ENCODE peak calls at places on chromosome 13, in seven cellular contexts. X is esophagus squamous epithelium, C is cardiac muscle cell, M is SK-N-SH, P is aorta, O is thoracic aorta, D is heart right ventricle. R is an unnamed sample. For H3K27me3 and H3K4me1, the result is how much of the 10 kb centered on the place peaks cover.

GRCh38 chr13:31629085-31629785 is 110.1 kb upstream of the RXFP2 start:
- DNase-seq in C (peak), P (no peak), M (no peak), O (no peak), D (no peak), X (no peak), R (no peak)

GRCh38 chr13:48446454-48446853 is 33.5 kb upstream of the LPAR6 start:
- DNase-seq in M (no peak), X (no peak), C (peak), P (no peak), D (no peak), O (no peak), R (no peak)

GRCh38 chr13:109301711-109302110 is 484.7 kb downstream of the IRS2 start:
- DNase-seq in P (no peak), D (no peak), X (no peak), M (peak), O (no peak), C (no peak), R (no peak)

GRCh38 chr13:41222259-41222852 is 28.0 kb upstream of the KBTBD7 start:
- DNase-seq in P (no peak), X (no peak), C (peak), D (no peak), O (no peak), M (peak), R (peak)

GRCh38 chr13:20174656-20175405 is 14.0 kb upstream of the GJA3 start:
- DNase-seq in D (peak), X (peak), O (peak), C (peak), M (no peak), P (peak), R (no peak)

GRCh38 chr13:48636550-48636949 is 17.2 kb upstream of the CYSLTR2 start:
- DNase-seq in P (no peak), D (no peak), X (no peak), M (no peak), C (peak), O (no peak), R (no peak)

GRCh38 chr13:35630551-35631275 is 154.2 kb upstream of the MAB21L1 start:
- DNase-seq in X (no peak), M (peak), O (no peak), C (peak), P (no peak), D (no peak), R (no peak)

GRCh38 chr13:19927117-19927734 is 31.3 kb upstream of the ZMYM2 start:
- DNase-seq in X (no peak), O (no peak), D (no peak), M (no peak), P (no peak), C (peak), R (no peak)

GRCh38 chr13:105920375-105920774 is 615.1 kb downstream of the EFNB2 start:
- DNase-seq in D (no peak), C (peak), O (no peak), M (no peak), P (no peak), X (no peak), R (no peak)

GRCh38 chr13:44498969-44499368 is 77.2 kb downstream of the TSC22D1 start:
- DNase-seq in D (no peak), M (no peak), P (no peak), C (peak), O (no peak), X (no peak), R (no peak)

GRCh38 chr13:109869312-109870237 is 83.2 kb upstream of the IRS2 start:
- DNase-seq in M (peak), O (peak), P (peak), X (no peak), C (peak), D (peak), R (peak)

GRCh38 chr13:31209172-31209818 is 9.5 kb downstream of the B3GLCT start:
- DNase-seq in P (no peak), X (no peak), M (peak), D (peak), C (peak), O (no peak), R (no peak)

GRCh38 chr13:95212962-95213850 is 88.0 kb downstream of the ABCC4 start:
- DNase-seq in C (no peak), O (no peak), P (no peak), M (no peak), X (no peak), D (no peak), R (no peak)

GRCh38 chr13:36046672-36047071 is 84.5 kb downstream of the DCLK1 start:
- DNase-seq in C (no peak), M (no peak), X (no peak), O (no peak), P (no peak), D (no peak), R (no peak)

GRCh38 chr13:47480121-47480520 is 521.0 kb downstream of the SUCLA2 start:
- DNase-seq in P (no peak), O (no peak), D (no peak), X (no peak), C (peak), M (no peak), R (no peak)

GRCh38 chr13:82370306-82370705 is 1512.0 kb downstream of the SLITRK1 start:
- DNase-seq in O (no peak), M (no peak), P (no peak), C (no peak), D (no peak), X (no peak), R (no peak)

GRCh38 chr13:96542986-96543385 is 451.3 kb downstream of the OXGR1 start:
- DNase-seq in M (no peak), X (no peak), O (no peak), P (no peak), C (no peak), D (no peak), R (no peak)

GRCh38 chr13:85486663-85487062 is 312.6 kb downstream of the SLITRK6 start:
- DNase-seq in M (no peak), C (no peak), D (no peak), O (no peak), X (no peak), P (no peak), R (no peak)

GRCh38 chr13:29782798-29783197 is 67.6 kb downstream of the UBL3 start:
- DNase-seq in M (no peak), D (no peak), X (no peak), C (no peak), O (no peak), P (no peak), R (no peak)

GRCh38 chr13:106981050-106981449 is 413.1 kb upstream of the ARGLU1 start:
- DNase-seq in X (no peak), C (no peak), M (no peak), O (no peak), P (no peak), D (no peak), R (no peak)

GRCh38 chr13:75829874-75830273 is 193.7 kb downstream of the LMO7 start:
- DNase-seq in D (no peak), O (no peak), C (no peak), P (no peak), M (no peak), X (no peak), R (no peak)

GRCh38 chr13:111406636-111407035 is 86.2 kb downstream of the TEX29 start:
- DNase-seq in X (no peak), M (no peak), O (no peak), D (no peak), P (no peak), C (no peak), R (no peak)
- H3K27me3 ChIP-seq in X (under half), M (half or more), O (under half), D (half or more), P (under half), C (under half), R (under half)

GRCh38 chr13:23965346-23965745 is 68.0 kb upstream of the C1QTNF9B start:
- DNase-seq in C (no peak), O (no peak), X (no peak), P (no peak), D (no peak), M (no peak), R (no peak)

GRCh38 chr13:23963947-23964346 is 66.6 kb upstream of the C1QTNF9B start:
- DNase-seq in P (no peak), M (no peak), C (no peak), X (no peak), O (no peak), D (no peak), R (no peak)

GRCh38 chr13:23966691-23967615 is 69.7 kb upstream of the C1QTNF9B start:
- DNase-seq in C (peak), O (no peak), D (no peak), P (no peak), M (no peak), X (no peak), R (peak)

GRCh38 chr13:23963184-23963931 is 66.1 kb upstream of the C1QTNF9B start:
- DNase-seq in M (no peak), C (no peak), O (no peak), P (no peak), D (no peak), X (no peak), R (no peak)

GRCh38 chr13:23966221-23966690 is 69.0 kb upstream of the C1QTNF9B start:
- DNase-seq in D (no peak), C (no peak), M (no peak), P (no peak), O (no peak), X (no peak), R (no peak)
- H3K4me3 ChIP-seq in D (no peak), C (no peak), M (no peak), P (no peak), O (peak), X (no peak), R (peak)

GRCh38 chr13:33181264-33181663 is 104.3 kb downstream of the STARD13 start:
- DNase-seq in X (no peak), O (no peak), D (no peak), M (no peak), P (no peak), C (no peak), R (no peak)
- H3K4me1 ChIP-seq in X (under half), O (under half), D (half or more), M (under half), P (under half), C (under half), R (under half)

GRCh38 chr13:50124536-50125305 is 109.5 kb downstream of the KCNRG start:
- DNase-seq in X (no peak), O (peak), D (peak), P (no peak), C (peak), M (peak), R (peak)

GRCh38 chr13:50123515-50123861 is 108.2 kb downstream of the KCNRG start:
- DNase-seq in O (no peak), D (no peak), C (no peak), P (no peak), M (no peak), X (no peak), R (no peak)

GRCh38 chr13:50122465-50122864 is 107.2 kb downstream of the KCNRG start:
- DNase-seq in P (no peak), C (no peak), X (no peak), O (no peak), M (no peak), D (no peak), R (no peak)

GRCh38 chr13:50123862-50124535 is 108.8 kb downstream of the KCNRG start:
- DNase-seq in D (peak), P (peak), C (peak), M (no peak), X (peak), O (peak), R (no peak)

DNA sequence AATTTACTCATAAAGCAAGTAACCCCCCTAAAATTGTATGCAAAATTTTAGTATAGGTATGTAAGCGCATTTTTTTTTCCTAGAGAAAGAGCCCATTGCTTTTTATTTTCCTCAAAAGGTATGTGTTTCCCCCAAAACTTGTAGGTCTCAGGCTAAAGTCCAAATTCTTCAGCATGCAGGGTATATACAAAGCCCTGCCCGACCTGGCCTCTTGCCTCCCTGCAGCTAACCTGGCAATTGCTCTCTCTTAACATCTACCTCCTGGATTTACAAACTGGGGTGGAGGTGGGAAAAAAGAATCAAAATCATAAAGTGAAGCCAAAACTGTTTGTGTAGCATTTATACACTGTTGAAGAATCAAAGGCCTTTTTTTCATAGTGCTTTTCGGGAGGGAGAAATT is 107.8 kb downstream of the KCNRG start:
- DNase-seq in D (no peak), P (no peak), M (no peak), O (no peak), C (no peak), X (no peak), R (no peak)
- H3K27me3 ChIP-seq in D (under half), P (under half), M (under half), O (under half), C (half or more), X (under half), R (under half)

DNA sequence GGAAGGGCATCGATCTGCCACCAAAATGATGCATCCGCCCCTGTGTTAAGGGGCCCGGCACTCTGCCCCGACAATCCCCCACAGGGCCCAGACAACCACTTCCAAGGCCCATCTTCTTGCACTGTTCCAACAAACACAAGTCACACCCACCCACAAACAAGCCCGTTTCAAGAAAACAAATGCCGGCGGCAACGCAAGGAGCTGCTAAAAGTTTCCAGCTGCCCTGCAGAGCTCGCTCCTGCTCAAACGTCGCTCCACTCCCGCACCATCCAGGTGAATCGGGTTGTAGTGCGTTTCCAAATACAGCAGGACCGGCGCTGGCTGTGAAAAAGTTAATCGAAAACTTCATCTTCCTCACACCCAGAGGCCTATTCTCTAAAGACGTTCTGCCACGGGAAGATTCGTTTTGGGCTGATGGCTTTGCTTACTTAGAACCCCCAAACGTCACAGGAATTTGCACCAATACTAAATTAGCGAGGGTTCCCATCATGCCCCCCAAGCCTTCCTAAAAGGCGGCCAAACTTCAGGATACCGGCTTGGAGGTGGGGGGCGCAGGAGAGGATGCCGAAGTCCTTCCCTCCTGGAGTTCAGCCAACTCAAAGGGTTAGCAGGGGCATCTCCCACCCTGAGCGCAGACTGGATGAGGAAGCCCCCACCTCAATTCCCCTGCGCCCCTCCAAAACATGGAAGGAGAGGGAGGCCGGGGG is 107.4 kb upstream of the DOCK9 start:
- DNase-seq in M (no peak), P (no peak), D (no peak), O (no peak), X (no peak), C (no peak), R (peak)
- H3K4me3 ChIP-seq in M (no peak), P (no peak), D (peak), O (peak), X (peak), C (peak), R (peak)

DNA sequence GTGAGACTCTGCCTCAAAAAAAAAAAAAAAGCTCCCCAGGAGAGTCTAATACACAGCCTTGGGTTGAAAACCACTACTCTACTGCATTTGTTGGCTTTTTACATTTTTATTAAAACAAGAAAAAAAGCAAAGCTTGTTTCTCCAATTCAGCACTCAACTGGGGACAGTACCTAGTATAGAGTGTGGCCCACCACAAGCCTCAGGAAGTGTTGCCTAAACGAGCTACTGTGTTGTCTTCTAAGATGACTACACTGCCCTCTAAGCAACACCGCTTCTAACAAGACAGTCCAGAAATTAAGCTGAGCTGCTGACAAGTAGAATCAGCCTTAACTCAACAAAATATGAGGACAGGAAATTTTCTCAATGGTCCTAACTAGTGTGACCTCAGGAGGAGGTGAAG is 522.2 kb downstream of the FGF9 start:
- DNase-seq in M (no peak), O (no peak), C (no peak), X (no peak), D (no peak), P (no peak), R (no peak)
- H3K4me1 ChIP-seq in M (under half), O (under half), C (under half), X (under half), D (under half), P (under half), R (under half)

R was measured in naive thymus-derived CD4-positive, alpha-beta T cell.